ENCODE peak calls at places on chromosome 15, in ten cellular contexts. L is activated T-cell treated with anti-CD3 and anti-CD28 coated beads, Interleukin-2, amount 50 U/mL, for 4 hours; U is activated naive CD4-positive, alpha-beta T cell treated with anti-CD3 and anti-CD28 coated beads for 36 hours; M is NCI-H1694 treated with DMSO at 0.1 percent for 48 hours; F is activated T-helper 1 cell treated with anti-CD3 and anti-CD28 coated beads, Interleukin-12 subunit alpha, Interleukin-12 subunit beta, Interleukin-2, Interleukin-4 antibody, amounts not matched to agents 30 ng/mL and 10 ng/mL and 1 ng/mL, durations not matched to agents 14 hours and 24 hours and 36 hours; Y is left colon; D is left cardiac atrium; E is activated gamma-delta T cell treated with anti-CD3 and anti-CD28 coated beads, Interleukin-2, amount 50 U/mL, for 16 hours; H is endothelial cell; C is spleen. P is an unnamed sample.

GRCh38 chr15:51114437-51115119 is 19.9 kb upstream of the TNFAIP8L3 start:
- DNase-seq in L (no peak), U (no peak), M (no peak), F (no peak), Y (no peak), D (no peak), E (no peak), H (no peak), C (no peak), P (no peak)

GRCh38 chr15:67783303-67783702 is 42.0 kb upstream of the SKOR1 start:
- DNase-seq in L (peak), U (peak), M (peak), F (peak), Y (no peak), D (no peak), E (peak), H (no peak), C (no peak), P (no peak)

GRCh38 chr15:100265641-100266035 is 76.1 kb downstream of the ADAMTS17 start:
- DNase-seq in L (no peak), U (no peak), M (no peak), F (no peak), Y (no peak), D (no peak), E (no peak), H (no peak), C (no peak), P (no peak)

GRCh38 chr15:65211157-65211982 is at the start of gene CILP:
- DNase-seq in L (no peak), U (no peak), M (peak), F (no peak), Y (no peak), D (peak), E (no peak), H (no peak), C (no peak), P (no peak)

GRCh38 chr15:80619677-80620076 is 75.4 kb upstream of the ABHD17C start:
- DNase-seq in L (no peak), U (no peak), M (peak), F (no peak), Y (no peak), D (no peak), E (no peak), H (no peak), C (no peak), P (no peak)

GRCh38 chr15:88038261-88038660 is 218.3 kb downstream of the NTRK3 start:
- DNase-seq in L (no peak), U (no peak), M (no peak), F (no peak), Y (no peak), D (no peak), E (no peak), H (no peak), C (no peak), P (no peak)

GRCh38 chr15:30001592-30001991 is 81.2 kb upstream of the GOLGA8J start:
- DNase-seq in L (no peak), U (no peak), M (no peak), F (no peak), Y (no peak), D (no peak), E (no peak), H (no peak), C (no peak), P (no peak)

GRCh38 chr15:35003928-35004327 is 15.8 kb upstream of the ZNF770 start:
- DNase-seq in L (no peak), U (no peak), M (no peak), F (no peak), Y (no peak), D (no peak), E (no peak), H (no peak), C (no peak), P (no peak)

GRCh38 chr15:70362911-70363310 is 265.2 kb upstream of the TLE3 start:
- DNase-seq in L (no peak), U (no peak), M (no peak), F (no peak), Y (no peak), D (no peak), E (no peak), H (peak), C (peak), P (no peak)

GRCh38 chr15:42128476-42128875 is 28.0 kb downstream of the PLA2G4F start:
- DNase-seq in L (no peak), U (no peak), M (no peak), F (no peak), Y (no peak), D (no peak), E (no peak), H (no peak), C (no peak), P (no peak)

GRCh38 chr15:75776075-75776443 is 63.4 kb upstream of the CSPG4 start:
- DNase-seq in L (no peak), U (no peak), M (no peak), F (no peak), Y (no peak), D (no peak), E (no peak), H (no peak), C (no peak), P (no peak)

GRCh38 chr15:74924525-74924924 is 13.3 kb downstream of the COX5A start:
- DNase-seq in L (no peak), U (no peak), M (no peak), F (no peak), Y (no peak), D (no peak), E (no peak), H (no peak), C (no peak), P (no peak)

GRCh38 chr15:88878720-88879184 is 16.6 kb downstream of the HAPLN3 start:
- DNase-seq in L (no peak), U (peak), M (peak), F (no peak), Y (no peak), D (no peak), E (no peak), H (peak), C (no peak), P (peak)

P was measured in NCI-H2107.